ENCODE peak calls at places on chromosomes 3 and 15, in nine cellular contexts. One of them, this sample, is unnamed. For H3K4me1 and H3K27me3, the result is how much of the 10 kb centered on the place peaks cover.

GRCh38 chr3:37243811-37244748 is 69.7 kb upstream of the LRRFIP2 start:
- DNase-seq in CD8-positive, alpha-beta T cell: peak
- DNase-seq in heart left ventricle: peak
- DNase-seq in mammary epithelial cell: peak
- DNase-seq in stomach: peak
- DNase-seq in right atrium auricular region: peak
- DNase-seq in Peyer's patch: peak
- DNase-seq in spleen: peak
- DNase-seq in colonic mucosa: peak
- DNase-seq in this sample: peak

GRCh38 chr3:112499328-112499727 is at the start of gene BTLA:
- DNase-seq in CD8-positive, alpha-beta T cell: peak
- DNase-seq in heart left ventricle: no peak
- DNase-seq in mammary epithelial cell: no peak
- DNase-seq in stomach: no peak
- DNase-seq in right atrium auricular region: no peak
- DNase-seq in Peyer's patch: peak
- DNase-seq in spleen: no peak
- DNase-seq in colonic mucosa: no peak
- DNase-seq in this sample: peak

GRCh38 chr15:63513728-63514127 is 9.3 kb downstream of the USP3 start:
- DNase-seq in CD8-positive, alpha-beta T cell: no peak
- DNase-seq in heart left ventricle: no peak
- DNase-seq in mammary epithelial cell: no peak
- DNase-seq in stomach: no peak
- DNase-seq in right atrium auricular region: no peak
- DNase-seq in Peyer's patch: no peak
- DNase-seq in spleen: no peak
- DNase-seq in colonic mucosa: no peak
- DNase-seq in this sample: no peak

GRCh38 chr3:38382506-38383080 is 36.0 kb downstream of the XYLB start:
- DNase-seq in CD8-positive, alpha-beta T cell: no peak
- DNase-seq in heart left ventricle: no peak
- DNase-seq in mammary epithelial cell: no peak
- DNase-seq in stomach: no peak
- DNase-seq in right atrium auricular region: no peak
- DNase-seq in Peyer's patch: no peak
- DNase-seq in spleen: no peak
- DNase-seq in colonic mucosa: no peak
- DNase-seq in this sample: no peak

GRCh38 chr3:120475722-120476385 is 25.1 kb upstream of the FSTL1 start:
- DNase-seq in CD8-positive, alpha-beta T cell: no peak
- DNase-seq in heart left ventricle: no peak
- DNase-seq in mammary epithelial cell: no peak
- DNase-seq in stomach: no peak
- DNase-seq in right atrium auricular region: no peak
- DNase-seq in Peyer's patch: no peak
- DNase-seq in spleen: no peak
- DNase-seq in colonic mucosa: no peak
- DNase-seq in this sample: no peak

GRCh38 chr3:134694445-134694844 is 43.6 kb upstream of the KY start:
- DNase-seq in CD8-positive, alpha-beta T cell: no peak
- DNase-seq in heart left ventricle: no peak
- DNase-seq in mammary epithelial cell: no peak
- DNase-seq in stomach: no peak
- DNase-seq in right atrium auricular region: no peak
- DNase-seq in Peyer's patch: no peak
- DNase-seq in spleen: no peak
- DNase-seq in colonic mucosa: no peak
- DNase-seq in this sample: no peak

GRCh38 chr15:78360958-78361714 is 21.0 kb downstream of the CRABP1 start:
- DNase-seq in CD8-positive, alpha-beta T cell: no peak
- DNase-seq in heart left ventricle: no peak
- DNase-seq in mammary epithelial cell: no peak
- DNase-seq in stomach: no peak
- DNase-seq in right atrium auricular region: no peak
- DNase-seq in Peyer's patch: no peak
- DNase-seq in spleen: no peak
- DNase-seq in colonic mucosa: no peak
- DNase-seq in this sample: no peak

GRCh38 chr15:36358094-36358961 is 221.1 kb upstream of the CDIN1 start:
- DNase-seq in CD8-positive, alpha-beta T cell: no peak
- DNase-seq in heart left ventricle: no peak
- DNase-seq in mammary epithelial cell: peak
- DNase-seq in stomach: no peak
- DNase-seq in right atrium auricular region: no peak
- DNase-seq in Peyer's patch: no peak
- DNase-seq in spleen: no peak
- DNase-seq in colonic mucosa: no peak
- DNase-seq in this sample: no peak

GRCh38 chr3:31917303-31917903 is 63.7 kb downstream of the OSBPL10 start:
- DNase-seq in CD8-positive, alpha-beta T cell: no peak
- DNase-seq in heart left ventricle: no peak
- DNase-seq in mammary epithelial cell: no peak
- DNase-seq in stomach: no peak
- DNase-seq in right atrium auricular region: no peak
- DNase-seq in Peyer's patch: no peak
- DNase-seq in spleen: no peak
- DNase-seq in colonic mucosa: no peak
- DNase-seq in this sample: no peak

GRCh38 chr3:117557008-117557407 is 847.4 kb downstream of the TUSC7 start:
- DNase-seq in CD8-positive, alpha-beta T cell: no peak
- DNase-seq in heart left ventricle: no peak
- DNase-seq in mammary epithelial cell: no peak
- DNase-seq in stomach: no peak
- DNase-seq in right atrium auricular region: no peak
- DNase-seq in Peyer's patch: no peak
- DNase-seq in spleen: no peak
- DNase-seq in colonic mucosa: no peak
- DNase-seq in this sample: no peak

GRCh38 chr3:126550488-126551051 is 8.2 kb downstream of the C3orf22 start:
- DNase-seq in CD8-positive, alpha-beta T cell: no peak
- DNase-seq in heart left ventricle: peak
- DNase-seq in mammary epithelial cell: no peak
- DNase-seq in stomach: peak
- DNase-seq in right atrium auricular region: peak
- DNase-seq in Peyer's patch: no peak
- DNase-seq in spleen: peak
- DNase-seq in colonic mucosa: peak
- DNase-seq in this sample: no peak

GRCh38 chr3:158771577-158771976 is 30.3 kb upstream of the MFSD1 start:
- DNase-seq in CD8-positive, alpha-beta T cell: no peak
- DNase-seq in heart left ventricle: no peak
- DNase-seq in mammary epithelial cell: no peak
- DNase-seq in stomach: no peak
- DNase-seq in right atrium auricular region: no peak
- DNase-seq in Peyer's patch: no peak
- DNase-seq in spleen: no peak
- DNase-seq in colonic mucosa: no peak
- DNase-seq in this sample: no peak

GRCh38 chr3:36446230-36446629 is 65.9 kb downstream of the STAC start:
- DNase-seq in CD8-positive, alpha-beta T cell: no peak
- DNase-seq in heart left ventricle: no peak
- DNase-seq in mammary epithelial cell: no peak
- DNase-seq in stomach: no peak
- DNase-seq in right atrium auricular region: no peak
- DNase-seq in Peyer's patch: no peak
- DNase-seq in spleen: no peak
- DNase-seq in colonic mucosa: no peak
- DNase-seq in this sample: no peak

GRCh38 chr3:27976933-27977332 is 254.8 kb upstream of the EOMES start:
- DNase-seq in CD8-positive, alpha-beta T cell: no peak
- DNase-seq in heart left ventricle: no peak
- DNase-seq in mammary epithelial cell: peak
- DNase-seq in stomach: no peak
- DNase-seq in right atrium auricular region: no peak
- DNase-seq in Peyer's patch: no peak
- DNase-seq in spleen: no peak
- DNase-seq in colonic mucosa: no peak
- DNase-seq in this sample: no peak

GRCh38 chr3:124985358-124985757 is 50.8 kb upstream of the MUC13 start:
- DNase-seq in CD8-positive, alpha-beta T cell: no peak
- DNase-seq in heart left ventricle: peak
- DNase-seq in mammary epithelial cell: peak
- DNase-seq in stomach: no peak
- DNase-seq in right atrium auricular region: peak
- DNase-seq in Peyer's patch: no peak
- DNase-seq in spleen: no peak
- DNase-seq in colonic mucosa: peak
- DNase-seq in this sample: no peak

GRCh38 chr3:31014317-31015040 is 120.0 kb upstream of the GADL1 start:
- DNase-seq in CD8-positive, alpha-beta T cell: no peak
- DNase-seq in heart left ventricle: no peak
- DNase-seq in mammary epithelial cell: peak
- DNase-seq in stomach: no peak
- DNase-seq in right atrium auricular region: no peak
- DNase-seq in Peyer's patch: no peak
- DNase-seq in spleen: no peak
- DNase-seq in colonic mucosa: no peak
- DNase-seq in this sample: no peak

GRCh38 chr3:146496246-146496645 is 26.9 kb upstream of the PLSCR2 start:
- DNase-seq in CD8-positive, alpha-beta T cell: no peak
- DNase-seq in heart left ventricle: no peak
- DNase-seq in mammary epithelial cell: no peak
- DNase-seq in stomach: no peak
- DNase-seq in right atrium auricular region: no peak
- DNase-seq in Peyer's patch: no peak
- DNase-seq in spleen: no peak
- DNase-seq in colonic mucosa: no peak
- DNase-seq in this sample: no peak

GRCh38 chr3:10935028-10935427 is 57.5 kb upstream of the SLC6A1 start:
- DNase-seq in CD8-positive, alpha-beta T cell: no peak
- DNase-seq in heart left ventricle: no peak
- DNase-seq in mammary epithelial cell: no peak
- DNase-seq in stomach: no peak
- DNase-seq in right atrium auricular region: no peak
- DNase-seq in Peyer's patch: no peak
- DNase-seq in spleen: peak
- DNase-seq in colonic mucosa: no peak
- DNase-seq in this sample: no peak

GRCh38 chr3:197736010-197736490 is 654 bp downstream of the RUBCN start:
- DNase-seq in CD8-positive, alpha-beta T cell: peak
- DNase-seq in heart left ventricle: no peak
- DNase-seq in mammary epithelial cell: peak
- DNase-seq in stomach: peak
- DNase-seq in right atrium auricular region: no peak
- DNase-seq in Peyer's patch: peak
- DNase-seq in spleen: peak
- DNase-seq in colonic mucosa: peak
- DNase-seq in this sample: peak

GRCh38 chr15:52139599-52140462 is 27.3 kb upstream of the BCL2L10 start:
- DNase-seq in CD8-positive, alpha-beta T cell: peak
- DNase-seq in heart left ventricle: peak
- DNase-seq in mammary epithelial cell: peak
- DNase-seq in stomach: peak
- DNase-seq in right atrium auricular region: peak
- DNase-seq in Peyer's patch: peak
- DNase-seq in spleen: peak
- DNase-seq in colonic mucosa: peak
- DNase-seq in this sample: peak

GRCh38 chr3:180990494-180990893 is 958 bp upstream of the DNAJC19 start:
- DNase-seq in CD8-positive, alpha-beta T cell: no peak
- DNase-seq in heart left ventricle: no peak
- DNase-seq in mammary epithelial cell: no peak
- DNase-seq in stomach: no peak
- DNase-seq in right atrium auricular region: no peak
- DNase-seq in Peyer's patch: no peak
- DNase-seq in spleen: no peak
- DNase-seq in colonic mucosa: no peak
- DNase-seq in this sample: no peak

GRCh38 chr3:21174461-21174860 is 576.5 kb downstream of the ZNF385D start:
- DNase-seq in CD8-positive, alpha-beta T cell: no peak
- DNase-seq in heart left ventricle: no peak
- DNase-seq in mammary epithelial cell: peak
- DNase-seq in stomach: no peak
- DNase-seq in right atrium auricular region: no peak
- DNase-seq in Peyer's patch: no peak
- DNase-seq in spleen: no peak
- DNase-seq in colonic mucosa: no peak
- DNase-seq in this sample: no peak

GRCh38 chr3:13338231-13338630 is 81.9 kb downstream of the NUP210 start:
- DNase-seq in CD8-positive, alpha-beta T cell: no peak
- DNase-seq in heart left ventricle: no peak
- DNase-seq in mammary epithelial cell: no peak
- DNase-seq in stomach: no peak
- DNase-seq in right atrium auricular region: no peak
- DNase-seq in Peyer's patch: no peak
- DNase-seq in spleen: no peak
- DNase-seq in colonic mucosa: no peak
- DNase-seq in this sample: no peak
- H3K4me1 ChIP-seq in CD8-positive, alpha-beta T cell: under half
- H3K4me1 ChIP-seq in heart left ventricle: under half
- H3K4me1 ChIP-seq in mammary epithelial cell: under half
- H3K4me1 ChIP-seq in stomach: under half
- H3K4me1 ChIP-seq in right atrium auricular region: under half
- H3K4me1 ChIP-seq in Peyer's patch: under half
- H3K4me1 ChIP-seq in spleen: under half
- H3K4me1 ChIP-seq in colonic mucosa: under half
- H3K4me1 ChIP-seq in this sample: under half

GRCh38 chr3:14558029-14558428 is 17.9 kb upstream of the GRIP2 start:
- DNase-seq in CD8-positive, alpha-beta T cell: no peak
- DNase-seq in heart left ventricle: no peak
- DNase-seq in mammary epithelial cell: no peak
- DNase-seq in stomach: no peak
- DNase-seq in right atrium auricular region: no peak
- DNase-seq in Peyer's patch: no peak
- DNase-seq in spleen: no peak
- DNase-seq in colonic mucosa: no peak
- DNase-seq in this sample: no peak
- H3K27me3 ChIP-seq in CD8-positive, alpha-beta T cell: under half
- H3K27me3 ChIP-seq in heart left ventricle: under half
- H3K27me3 ChIP-seq in mammary epithelial cell: under half
- H3K27me3 ChIP-seq in stomach: under half
- H3K27me3 ChIP-seq in right atrium auricular region: under half
- H3K27me3 ChIP-seq in Peyer's patch: under half
- H3K27me3 ChIP-seq in spleen: half or more
- H3K27me3 ChIP-seq in colonic mucosa: under half
- H3K27me3 ChIP-seq in this sample: under half

GRCh38 chr15:99574502-99574901 is 8.7 kb downstream of the MEF2A start:
- DNase-seq in CD8-positive, alpha-beta T cell: no peak
- DNase-seq in heart left ventricle: no peak
- DNase-seq in mammary epithelial cell: no peak
- DNase-seq in stomach: no peak
- DNase-seq in right atrium auricular region: no peak
- DNase-seq in Peyer's patch: peak
- DNase-seq in spleen: no peak
- DNase-seq in colonic mucosa: no peak
- DNase-seq in this sample: no peak
- H3K4me1 ChIP-seq in CD8-positive, alpha-beta T cell: under half
- H3K4me1 ChIP-seq in heart left ventricle: half or more
- H3K4me1 ChIP-seq in mammary epithelial cell: under half
- H3K4me1 ChIP-seq in stomach: under half
- H3K4me1 ChIP-seq in right atrium auricular region: under half
- H3K4me1 ChIP-seq in Peyer's patch: under half
- H3K4me1 ChIP-seq in spleen: half or more
- H3K4me1 ChIP-seq in colonic mucosa: under half
- H3K4me1 ChIP-seq in this sample: under half

DNA sequence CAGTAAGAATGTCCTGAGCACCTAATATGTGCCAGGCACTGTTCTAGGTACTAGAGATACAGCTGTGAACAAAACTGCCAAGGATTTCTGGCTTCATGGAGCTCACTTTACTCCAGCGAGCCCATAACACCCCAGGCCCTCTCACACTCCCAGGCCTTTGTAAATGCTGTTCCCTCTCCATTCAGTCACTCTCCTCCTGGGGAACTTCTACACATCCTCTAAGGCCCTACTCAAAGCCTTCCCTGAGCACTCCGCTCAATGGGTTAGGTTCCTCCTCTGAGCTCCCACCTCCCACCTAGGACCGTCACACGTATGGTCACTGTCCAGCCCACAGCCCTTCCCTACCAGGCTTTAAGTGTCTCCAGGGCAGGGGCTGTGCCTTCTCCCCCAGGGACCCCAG is 27.2 kb downstream of the SEMA7A start:
- DNase-seq in CD8-positive, alpha-beta T cell: no peak
- DNase-seq in heart left ventricle: no peak
- DNase-seq in mammary epithelial cell: no peak
- DNase-seq in stomach: no peak
- DNase-seq in right atrium auricular region: no peak
- DNase-seq in Peyer's patch: no peak
- DNase-seq in spleen: no peak
- DNase-seq in colonic mucosa: no peak
- DNase-seq in this sample: no peak
- H3K27me3 ChIP-seq in CD8-positive, alpha-beta T cell: under half
- H3K27me3 ChIP-seq in heart left ventricle: under half
- H3K27me3 ChIP-seq in mammary epithelial cell: under half
- H3K27me3 ChIP-seq in stomach: under half
- H3K27me3 ChIP-seq in right atrium auricular region: under half
- H3K27me3 ChIP-seq in Peyer's patch: under half
- H3K27me3 ChIP-seq in spleen: under half
- H3K27me3 ChIP-seq in colonic mucosa: under half
- H3K27me3 ChIP-seq in this sample: under half